ENCODE peak calls at places on chromosomes 16 and 17, in seven cellular contexts. H is GM23248; S is ovary; F is Caco-2; P is brain microvascular endothelial cell; M is CD4-positive, CD25-positive, alpha-beta regulatory T cell; C is left ventricle myocardium inferior. A is an unnamed sample.

GRCh38 chr17:18258356-18259038 is at the start of gene FLII:
- DNase-seq in H (peak), S (peak), F (peak), P (no peak), M (peak), C (peak), A (no peak)

GRCh38 chr17:79304907-79305306 is 230.3 kb downstream of the ENGASE start:
- DNase-seq in H (no peak), S (no peak), F (peak), P (no peak), M (no peak), C (no peak), A (no peak)

GRCh38 chr16:69606985-69607384 is 41.2 kb downstream of the NFAT5 start:
- DNase-seq in H (no peak), S (no peak), F (no peak), P (no peak), M (no peak), C (no peak), A (no peak)

GRCh38 chr16:81511371-81511770 is 66.8 kb downstream of the CMIP start:
- DNase-seq in H (peak), S (no peak), F (no peak), P (peak), M (no peak), C (no peak), A (no peak)

GRCh38 chr16:86991679-86992078 is 325.5 kb downstream of the C16orf95 start:
- DNase-seq in H (peak), S (no peak), F (no peak), P (peak), M (no peak), C (no peak), A (no peak)

GRCh38 chr17:19728114-19728495 is 11.7 kb upstream of the SLC47A2 start:
- DNase-seq in H (peak), S (peak), F (no peak), P (peak), M (no peak), C (peak), A (peak)

GRCh38 chr17:4858068-4858879 is 25.1 kb downstream of the MINK1 start:
- DNase-seq in H (peak), S (no peak), F (no peak), P (no peak), M (no peak), C (no peak), A (peak)

GRCh38 chr17:32299579-32300158 is 34.0 kb downstream of the RHBDL3 start:
- DNase-seq in H (no peak), S (no peak), F (no peak), P (no peak), M (no peak), C (no peak), A (no peak)

GRCh38 chr16:14523632-14524031 is 106.4 kb downstream of the PARN start:
- DNase-seq in H (no peak), S (no peak), F (no peak), P (no peak), M (no peak), C (no peak), A (no peak)

GRCh38 chr16:53545433-53545832 is 42.4 kb upstream of the AKTIP start:
- DNase-seq in H (no peak), S (no peak), F (no peak), P (no peak), M (peak), C (no peak), A (no peak)

GRCh38 chr16:66953462-66954096 is 7.5 kb upstream of the CES3 start:
- DNase-seq in H (no peak), S (no peak), F (peak), P (no peak), M (no peak), C (no peak), A (no peak)

GRCh38 chr17:57135026-57135747 is 50.1 kb downstream of the AKAP1 start:
- DNase-seq in H (no peak), S (no peak), F (no peak), P (no peak), M (no peak), C (no peak), A (no peak)

GRCh38 chr17:10843806-10844205 is 5.9 kb upstream of the PIRT start:
- DNase-seq in H (peak), S (no peak), F (peak), P (peak), M (no peak), C (no peak), A (peak)

GRCh38 chr17:80600586-80600985 is 55.9 kb downstream of the RPTOR start:
- DNase-seq in H (no peak), S (no peak), F (no peak), P (no peak), M (no peak), C (no peak), A (no peak)
- H3K4me3 ChIP-seq in H (no peak), S (no peak), F (no peak), P (no peak), M (no peak), C (no peak), A (no peak)

GRCh38 chr17:7932949-7933348 is 943 bp downstream of the CNTROB start:
- DNase-seq in H (peak), S (no peak), F (peak), P (peak), M (no peak), C (no peak), A (no peak)

GRCh38 chr17:7930841-7931631 is 710 bp downstream of the TRAPPC1 start:
- DNase-seq in H (no peak), S (no peak), F (no peak), P (no peak), M (no peak), C (no peak), A (no peak)

GRCh38 chr17:7929158-7930029 is at the start of gene KCNAB3:
- DNase-seq in H (peak), S (peak), F (no peak), P (peak), M (peak), C (peak), A (peak)

GRCh38 chr17:7931709-7932482 is at the start of the genes CNTROB and TRAPPC1:
- DNase-seq in H (peak), S (peak), F (peak), P (peak), M (peak), C (peak), A (peak)

DNA sequence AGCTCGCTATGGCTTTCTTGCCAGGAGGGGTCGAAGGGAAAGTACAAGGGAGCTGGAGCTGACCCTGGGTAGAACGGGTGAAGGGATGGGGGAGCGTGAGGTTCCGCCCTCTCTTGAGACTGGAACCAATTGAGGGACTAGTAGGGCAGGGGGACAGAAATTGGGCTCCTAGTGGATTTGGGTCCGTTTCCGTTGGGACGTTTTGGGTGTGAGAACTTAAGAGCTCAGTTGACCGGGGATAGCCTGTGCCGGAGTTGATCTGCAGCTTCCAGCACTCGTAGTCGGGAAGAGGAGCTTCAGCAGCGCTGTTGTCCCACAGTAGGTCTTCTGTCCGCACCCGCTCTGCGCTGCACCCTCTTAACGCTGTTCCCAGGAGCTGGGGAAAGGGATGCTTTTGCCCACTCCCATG is 481 bp downstream of the CNTROB start:
- DNase-seq in H (peak), S (peak), F (no peak), P (peak), M (no peak), C (no peak), A (no peak)
- H3K4me3 ChIP-seq in H (peak), S (peak), F (peak), P (peak), M (peak), C (peak), A (peak)

DNA sequence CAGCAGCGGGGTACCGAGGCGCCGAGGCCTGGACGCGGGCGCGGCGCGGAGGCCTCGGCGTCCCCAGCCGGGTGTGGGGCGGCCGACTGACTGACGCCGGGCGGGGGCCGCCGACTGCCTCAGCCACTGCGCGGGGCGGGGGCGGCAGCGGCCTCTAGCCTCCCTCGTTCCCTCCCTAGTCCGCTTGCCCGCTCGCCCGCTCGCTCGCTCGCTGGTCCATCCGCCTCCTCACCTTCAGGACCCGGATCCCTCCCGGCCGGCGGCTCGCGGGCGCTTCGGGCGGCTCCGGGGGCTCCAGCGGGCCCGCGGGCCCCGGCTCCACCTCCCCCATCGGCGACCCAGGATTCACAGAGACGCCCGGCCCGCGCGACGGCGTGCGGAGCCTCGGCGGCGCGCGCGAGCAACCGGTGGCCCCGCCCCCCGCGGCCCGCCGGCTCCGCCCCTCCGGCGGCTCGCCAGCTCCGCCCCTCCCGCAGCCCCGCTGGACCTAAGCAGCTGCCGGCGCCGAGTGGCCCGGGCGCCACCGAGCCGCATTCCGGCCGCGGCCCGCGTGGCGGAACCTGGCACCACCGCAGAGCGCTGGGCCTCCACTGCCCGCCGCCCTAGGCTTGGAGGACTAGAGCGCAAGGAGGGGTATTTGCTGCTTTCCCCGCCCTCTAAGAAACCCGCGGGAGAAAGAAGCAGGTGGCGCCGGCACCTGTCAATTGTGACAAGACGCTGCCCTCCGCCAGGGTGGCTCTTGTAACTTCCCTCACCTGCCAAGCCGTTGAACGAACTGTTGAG is 773 bp downstream of the PHLPP2 start:
- DNase-seq in H (peak), S (peak), F (peak), P (peak), M (peak), C (peak), A (peak)
- H3K4me3 ChIP-seq in H (peak), S (peak), F (peak), P (peak), M (peak), C (peak), A (peak)

GRCh38 chr17:50909765-50910661 is 43.9 kb upstream of the TOB1 start:
- DNase-seq in H (no peak), S (no peak), F (no peak), P (no peak), M (peak), C (no peak), A (no peak)
- H3K4me3 ChIP-seq in H (no peak), S (no peak), F (no peak), P (no peak), M (peak), C (peak), A (no peak)